ENCODE peak calls at places on chromosomes 4 and X, in four cellular contexts. One of them, this sample, is unnamed.

GRCh38 chr4:140038031-140038533 is 115.9 kb downstream of the MAML3 start:
- DNase-seq in GDM1: no peak
- DNase-seq in activated CD4-positive, CD25-positive, alpha-beta regulatory T cell treated with anti-CD3 and anti-CD28 coated beads, Interleukin-2, amount 50 U/mL, for 72 hours: no peak
- DNase-seq in choroid plexus epithelial cell: peak
- DNase-seq in this sample: no peak

GRCh38 chr4:48149971-48150370 is 15.9 kb upstream of the TXK start:
- DNase-seq in GDM1: no peak
- DNase-seq in activated CD4-positive, CD25-positive, alpha-beta regulatory T cell treated with anti-CD3 and anti-CD28 coated beads, Interleukin-2, amount 50 U/mL, for 72 hours: no peak
- DNase-seq in choroid plexus epithelial cell: no peak
- DNase-seq in this sample: no peak

GRCh38 chrX:10133980-10134676 is 22.6 kb upstream of the CLCN4 start:
- DNase-seq in GDM1: no peak
- DNase-seq in activated CD4-positive, CD25-positive, alpha-beta regulatory T cell treated with anti-CD3 and anti-CD28 coated beads, Interleukin-2, amount 50 U/mL, for 72 hours: no peak
- DNase-seq in choroid plexus epithelial cell: no peak
- DNase-seq in this sample: no peak

GRCh38 chr4:52751349-52751911 is at the start of gene ERVMER34-1:
- DNase-seq in GDM1: no peak
- DNase-seq in activated CD4-positive, CD25-positive, alpha-beta regulatory T cell treated with anti-CD3 and anti-CD28 coated beads, Interleukin-2, amount 50 U/mL, for 72 hours: no peak
- DNase-seq in choroid plexus epithelial cell: peak
- DNase-seq in this sample: no peak

GRCh38 chr4:54228064-54228527 is 997 bp upstream of the PDGFRA start:
- DNase-seq in GDM1: no peak
- DNase-seq in activated CD4-positive, CD25-positive, alpha-beta regulatory T cell treated with anti-CD3 and anti-CD28 coated beads, Interleukin-2, amount 50 U/mL, for 72 hours: no peak
- DNase-seq in choroid plexus epithelial cell: peak
- DNase-seq in this sample: no peak

GRCh38 chr4:150385606-150386005 is 196.3 kb upstream of the MAB21L2 start:
- DNase-seq in GDM1: no peak
- DNase-seq in activated CD4-positive, CD25-positive, alpha-beta regulatory T cell treated with anti-CD3 and anti-CD28 coated beads, Interleukin-2, amount 50 U/mL, for 72 hours: no peak
- DNase-seq in choroid plexus epithelial cell: peak
- DNase-seq in this sample: no peak

GRCh38 chrX:30935985-30936384 is 46.9 kb upstream of the TAB3 start:
- DNase-seq in GDM1: no peak
- DNase-seq in activated CD4-positive, CD25-positive, alpha-beta regulatory T cell treated with anti-CD3 and anti-CD28 coated beads, Interleukin-2, amount 50 U/mL, for 72 hours: no peak
- DNase-seq in choroid plexus epithelial cell: peak
- DNase-seq in this sample: no peak

GRCh38 chrX:12419591-12419990 is 281.3 kb downstream of the FRMPD4 start:
- DNase-seq in GDM1: no peak
- DNase-seq in activated CD4-positive, CD25-positive, alpha-beta regulatory T cell treated with anti-CD3 and anti-CD28 coated beads, Interleukin-2, amount 50 U/mL, for 72 hours: no peak
- DNase-seq in choroid plexus epithelial cell: no peak
- DNase-seq in this sample: no peak

GRCh38 chr4:19739101-19739651 is 512.5 kb upstream of the SLIT2 start:
- DNase-seq in GDM1: no peak
- DNase-seq in activated CD4-positive, CD25-positive, alpha-beta regulatory T cell treated with anti-CD3 and anti-CD28 coated beads, Interleukin-2, amount 50 U/mL, for 72 hours: no peak
- DNase-seq in choroid plexus epithelial cell: peak
- DNase-seq in this sample: no peak

GRCh38 chrX:1355800-1356148 is 19.2 kb downstream of the IL3RA start:
- DNase-seq in GDM1: no peak
- DNase-seq in activated CD4-positive, CD25-positive, alpha-beta regulatory T cell treated with anti-CD3 and anti-CD28 coated beads, Interleukin-2, amount 50 U/mL, for 72 hours: no peak
- DNase-seq in choroid plexus epithelial cell: no peak
- DNase-seq in this sample: no peak

GRCh38 chr4:108543359-108543968 is 76.9 kb upstream of the RPL34 start:
- DNase-seq in GDM1: no peak
- DNase-seq in activated CD4-positive, CD25-positive, alpha-beta regulatory T cell treated with anti-CD3 and anti-CD28 coated beads, Interleukin-2, amount 50 U/mL, for 72 hours: no peak
- DNase-seq in choroid plexus epithelial cell: no peak
- DNase-seq in this sample: no peak

GRCh38 chr4:122831515-122832196 is 5.0 kb downstream of the FGF2 start:
- DNase-seq in GDM1: no peak
- DNase-seq in activated CD4-positive, CD25-positive, alpha-beta regulatory T cell treated with anti-CD3 and anti-CD28 coated beads, Interleukin-2, amount 50 U/mL, for 72 hours: no peak
- DNase-seq in choroid plexus epithelial cell: peak
- DNase-seq in this sample: no peak

GRCh38 chr4:187937557-187937956 is 58.0 kb upstream of the ZFP42 start:
- DNase-seq in GDM1: no peak
- DNase-seq in activated CD4-positive, CD25-positive, alpha-beta regulatory T cell treated with anti-CD3 and anti-CD28 coated beads, Interleukin-2, amount 50 U/mL, for 72 hours: no peak
- DNase-seq in choroid plexus epithelial cell: no peak
- DNase-seq in this sample: no peak

GRCh38 chr4:91965166-91965565 is 338.6 kb upstream of the GRID2 start:
- DNase-seq in GDM1: no peak
- DNase-seq in activated CD4-positive, CD25-positive, alpha-beta regulatory T cell treated with anti-CD3 and anti-CD28 coated beads, Interleukin-2, amount 50 U/mL, for 72 hours: no peak
- DNase-seq in choroid plexus epithelial cell: no peak
- DNase-seq in this sample: no peak

GRCh38 chr4:153933851-153934688 is 145.2 kb upstream of the SFRP2 start:
- DNase-seq in GDM1: no peak
- DNase-seq in activated CD4-positive, CD25-positive, alpha-beta regulatory T cell treated with anti-CD3 and anti-CD28 coated beads, Interleukin-2, amount 50 U/mL, for 72 hours: no peak
- DNase-seq in choroid plexus epithelial cell: no peak
- DNase-seq in this sample: no peak

GRCh38 chr4:169620846-169621228 is 459 bp downstream of the CLCN3 start:
- DNase-seq in GDM1: no peak
- DNase-seq in activated CD4-positive, CD25-positive, alpha-beta regulatory T cell treated with anti-CD3 and anti-CD28 coated beads, Interleukin-2, amount 50 U/mL, for 72 hours: no peak
- DNase-seq in choroid plexus epithelial cell: peak
- DNase-seq in this sample: no peak

GRCh38 chr4:1544861-1545275 is 138.6 kb upstream of the NKX1-1 start:
- DNase-seq in GDM1: no peak
- DNase-seq in activated CD4-positive, CD25-positive, alpha-beta regulatory T cell treated with anti-CD3 and anti-CD28 coated beads, Interleukin-2, amount 50 U/mL, for 72 hours: no peak
- DNase-seq in choroid plexus epithelial cell: no peak
- DNase-seq in this sample: no peak

GRCh38 chr4:6071959-6072720 is 53.9 kb upstream of the C4orf50 start:
- DNase-seq in GDM1: no peak
- DNase-seq in activated CD4-positive, CD25-positive, alpha-beta regulatory T cell treated with anti-CD3 and anti-CD28 coated beads, Interleukin-2, amount 50 U/mL, for 72 hours: no peak
- DNase-seq in choroid plexus epithelial cell: no peak
- DNase-seq in this sample: no peak

GRCh38 chr4:16443504-16444088 is 217.3 kb upstream of the TAPT1 start:
- DNase-seq in GDM1: no peak
- DNase-seq in activated CD4-positive, CD25-positive, alpha-beta regulatory T cell treated with anti-CD3 and anti-CD28 coated beads, Interleukin-2, amount 50 U/mL, for 72 hours: no peak
- DNase-seq in choroid plexus epithelial cell: peak
- DNase-seq in this sample: no peak

GRCh38 chr4:13601060-13601459 is 26.5 kb downstream of the BOD1L1 start:
- DNase-seq in GDM1: peak
- DNase-seq in activated CD4-positive, CD25-positive, alpha-beta regulatory T cell treated with anti-CD3 and anti-CD28 coated beads, Interleukin-2, amount 50 U/mL, for 72 hours: no peak
- DNase-seq in choroid plexus epithelial cell: no peak
- DNase-seq in this sample: no peak